ENCODE peak calls at places on chromosomes 12 and 14, in seven cellular contexts. C is A549, D is H1, G is HCT116, R is K562, E is GM12878, K is HepG2. U is an unnamed sample. For H3K4me1, the result is how much of the 10 kb centered on the place peaks cover.

GRCh38 chr12:46261658-46262057 is 7.2 kb downstream of the SLC38A1 start:
- DNase-seq in E (no peak), R (no peak), G (no peak), D (no peak), C (no peak), K (no peak), U (no peak)

GRCh38 chr12:117872521-117873169 is 96.1 kb downstream of the KSR2 start:
- DNase-seq in D (no peak), K (no peak), G (no peak), E (no peak), R (no peak), C (no peak), U (no peak)

GRCh38 chr14:58131386-58131785 is 20.6 kb downstream of the ARMH4 start:
- DNase-seq in D (no peak), R (peak), K (peak), G (no peak), C (no peak), E (no peak), U (no peak)

GRCh38 chr14:56490379-56490778 is 89.2 kb upstream of the TMEM260 start:
- DNase-seq in E (no peak), R (peak), K (peak), C (no peak), G (peak), D (no peak), U (peak)

GRCh38 chr12:9367828-9368227 is 159.6 kb upstream of the PZP start:
- DNase-seq in G (no peak), C (no peak), D (no peak), R (no peak), E (no peak), K (no peak), U (no peak)

GRCh38 chr14:34933301-34933700 is 49.5 kb upstream of the SRP54 start:
- DNase-seq in G (no peak), D (no peak), K (no peak), E (no peak), R (no peak), C (no peak), U (no peak)

GRCh38 chr12:65277994-65278575 is 398 bp upstream of the MSRB3 start:
- DNase-seq in E (no peak), K (no peak), G (no peak), C (no peak), R (no peak), D (no peak), U (no peak)

GRCh38 chr14:103123634-103124500 is 606 bp downstream of the TNFAIP2 start:
- DNase-seq in D (peak), C (no peak), K (no peak), R (peak), G (no peak), E (no peak), U (no peak)

GRCh38 chr14:76720382-76720813 is 40.9 kb upstream of the VASH1 start:
- DNase-seq in K (peak), R (peak), E (peak), D (no peak), C (no peak), G (no peak), U (peak)

GRCh38 chr14:76644875-76645518 is 116.3 kb upstream of the VASH1 start:
- DNase-seq in K (peak), R (peak), D (peak), E (no peak), C (peak), G (peak), U (peak)

GRCh38 chr12:66188584-66189475 is at the start of gene IRAK3:
- DNase-seq in K (no peak), E (no peak), C (no peak), G (no peak), D (peak), R (no peak), U (peak)

GRCh38 chr14:103155013-103155412 is 31.8 kb downstream of the TNFAIP2 start:
- DNase-seq in G (peak), C (peak), D (no peak), K (peak), E (no peak), R (no peak), U (peak)

GRCh38 chr12:1533205-1533601 is 61.2 kb downstream of the FBXL14 start:
- DNase-seq in D (no peak), K (no peak), E (peak), C (no peak), G (no peak), R (peak), U (peak)

GRCh38 chr12:110576504-110576903 is 6.6 kb downstream of the PPTC7 start:
- DNase-seq in K (no peak), C (no peak), G (no peak), R (no peak), D (no peak), E (no peak), U (no peak)

GRCh38 chr14:104105071-104105821 is 19.7 kb downstream of the ASPG start:
- DNase-seq in C (no peak), D (peak), E (no peak), G (no peak), R (no peak), K (no peak), U (no peak)

GRCh38 chr14:22112004-22112403 is 438.4 kb upstream of the OR4E1 start:
- DNase-seq in G (no peak), K (peak), R (peak), E (no peak), C (no peak), D (peak), U (peak)

GRCh38 chr14:31024042-31024480 is 1.4 kb upstream of the AP4S1 start:
- DNase-seq in C (no peak), G (no peak), D (no peak), K (peak), R (no peak), E (no peak), U (no peak)

GRCh38 chr12:19643635-19644034 is 204.3 kb downstream of the AEBP2 start:
- DNase-seq in R (peak), C (peak), K (peak), E (no peak), G (peak), D (no peak), U (peak)

GRCh38 chr12:82474798-82475184 is 116.5 kb downstream of the METTL25 start:
- DNase-seq in G (no peak), E (no peak), R (no peak), K (no peak), C (no peak), D (no peak), U (no peak)

GRCh38 chr12:99644629-99645028 is 2.9 kb upstream of the GARIN6 start:
- DNase-seq in R (no peak), D (no peak), C (no peak), K (no peak), G (no peak), E (no peak), U (no peak)

GRCh38 chr14:23933706-23934105 is 19.9 kb upstream of the DHRS4 start:
- DNase-seq in R (no peak), D (no peak), C (no peak), G (no peak), K (no peak), E (no peak), U (no peak)

GRCh38 chr14:91693342-91693741 is 38.5 kb downstream of the CATSPERB start:
- DNase-seq in G (no peak), D (no peak), C (no peak), R (no peak), E (no peak), K (peak), U (no peak)

GRCh38 chr12:3201741-3202500 is 124.7 kb downstream of the TSPAN9 start:
- DNase-seq in E (no peak), R (no peak), G (no peak), K (no peak), D (no peak), C (no peak), U (no peak)

GRCh38 chr12:75553865-75554555 is 42.6 kb upstream of the KRR1 start:
- DNase-seq in R (no peak), K (no peak), E (no peak), D (no peak), C (no peak), G (no peak), U (no peak)

GRCh38 chr12:65825323-65825572 is 965 bp downstream of the HMGA2 start:
- DNase-seq in G (no peak), D (no peak), R (no peak), K (no peak), C (no peak), E (no peak), U (no peak)

GRCh38 chr12:6399884-6400670 is 16.1 kb downstream of the LTBR start:
- DNase-seq in G (no peak), C (no peak), E (no peak), K (no peak), D (no peak), R (no peak), U (no peak)

GRCh38 chr14:29085546-29085945 is 319.0 kb downstream of the FOXG1 start:
- DNase-seq in G (no peak), R (peak), C (peak), E (no peak), K (peak), D (no peak), U (peak)

GRCh38 chr12:105860556-105861207 is 278.1 kb downstream of the NUAK1 start:
- DNase-seq in C (no peak), G (no peak), R (no peak), D (no peak), K (peak), E (no peak), U (no peak)

GRCh38 chr12:118164798-118165486 is 29.0 kb downstream of the PEBP1 start:
- DNase-seq in K (peak), E (no peak), D (no peak), C (peak), R (peak), G (peak), U (peak)

GRCh38 chr12:25690996-25691864 is 138.1 kb upstream of the LMNTD1 start:
- DNase-seq in D (no peak), E (no peak), K (no peak), C (no peak), R (peak), G (no peak), U (no peak)

GRCh38 chr14:70832536-70833305 is 23.4 kb upstream of the MAP3K9 start:
- DNase-seq in K (no peak), C (no peak), G (no peak), E (no peak), D (no peak), R (no peak), U (no peak)

GRCh38 chr12:56469007-56469930 is 891 bp downstream of the SPRYD4 start:
- DNase-seq in R (peak), C (peak), G (no peak), D (no peak), K (no peak), E (no peak), U (peak)

GRCh38 chr12:22255097-22255496 is 79.4 kb downstream of the ST8SIA1 start:
- DNase-seq in C (no peak), G (no peak), R (no peak), K (no peak), D (no peak), E (no peak), U (no peak)

GRCh38 chr12:66398931-66399625 is 96.8 kb downstream of the HELB start:
- DNase-seq in C (no peak), K (no peak), G (no peak), E (no peak), R (no peak), D (no peak), U (no peak)

GRCh38 chr14:66233571-66233970 is 252.6 kb upstream of the CCDC196 start:
- DNase-seq in D (no peak), C (no peak), R (no peak), E (no peak), G (no peak), K (no peak), U (peak)

GRCh38 chr12:38120438-38120837 is 196.1 kb upstream of the ALG10B start:
- DNase-seq in D (no peak), K (no peak), R (no peak), E (no peak), G (no peak), C (no peak), U (no peak)

GRCh38 chr12:49059063-49059384 is 1.6 kb downstream of the KMT2D start:
- DNase-seq in C (peak), E (no peak), R (no peak), D (no peak), G (no peak), K (no peak), U (peak)

GRCh38 chr12:49061157-49061650 is 610 bp upstream of the KMT2D start:
- DNase-seq in C (peak), R (no peak), G (no peak), K (no peak), D (no peak), E (no peak), U (no peak)

GRCh38 chr12:49060237-49061156 is at the start of gene KMT2D:
- DNase-seq in D (peak), C (peak), G (peak), E (peak), K (peak), R (peak), U (peak)

GRCh38 chr12:49058366-49059062 is 2.1 kb downstream of the KMT2D start:
- DNase-seq in C (no peak), R (no peak), E (no peak), D (no peak), G (no peak), K (no peak), U (peak)

DNA sequence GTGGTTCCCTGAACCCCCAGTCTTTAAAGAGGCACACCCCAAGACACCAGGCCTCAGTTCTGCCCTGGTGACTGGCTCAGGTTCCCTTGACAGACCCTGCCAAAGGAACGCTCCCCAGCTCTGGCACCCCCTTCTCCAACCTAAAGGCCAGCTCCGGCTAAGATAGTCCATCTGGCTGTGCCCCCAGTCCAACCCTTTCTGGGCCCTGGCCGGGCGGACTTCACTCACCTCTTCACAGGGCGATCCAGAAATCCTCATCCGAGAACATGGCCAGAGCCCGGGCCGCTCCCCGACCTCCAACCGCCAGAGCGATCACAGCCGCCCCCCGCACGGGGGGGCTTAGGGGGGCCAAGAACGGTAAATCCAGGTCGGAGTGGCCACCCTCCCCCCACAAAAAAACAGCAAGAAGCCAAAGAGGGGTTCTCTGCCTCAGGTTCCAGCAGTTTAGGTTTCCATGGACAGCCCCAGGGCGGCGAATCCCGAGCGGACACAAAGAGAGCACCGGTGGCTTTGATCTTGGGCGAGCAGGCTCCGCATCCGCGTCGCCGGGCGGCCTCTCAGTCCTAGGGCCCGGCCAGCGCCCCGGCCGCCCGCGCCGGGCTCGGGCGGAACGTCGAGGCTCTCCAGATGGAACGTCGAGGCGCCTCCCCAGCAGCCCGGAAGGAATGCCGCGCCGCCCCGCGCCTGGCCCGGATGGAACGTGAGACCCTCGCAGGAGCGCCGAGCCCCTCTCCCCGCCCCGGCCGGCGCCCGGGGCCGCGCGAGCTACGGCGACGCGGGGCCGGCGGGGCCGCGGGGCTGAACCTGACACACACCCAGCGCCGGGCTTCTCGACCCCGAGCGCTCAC is 985 bp downstream of the KMT2D start:
- DNase-seq in E (no peak), D (peak), R (peak), G (no peak), K (no peak), C (peak), U (no peak)
- H3K4me1 ChIP-seq in E (under half), D (under half), R (under half), G (under half), K (half or more), C (under half), U (under half)

GRCh38 chr14:81613341-81614045 is 79.8 kb upstream of the SEL1L start:
- DNase-seq in R (no peak), C (no peak), D (no peak), E (no peak), G (no peak), K (no peak), U (no peak)

DNA sequence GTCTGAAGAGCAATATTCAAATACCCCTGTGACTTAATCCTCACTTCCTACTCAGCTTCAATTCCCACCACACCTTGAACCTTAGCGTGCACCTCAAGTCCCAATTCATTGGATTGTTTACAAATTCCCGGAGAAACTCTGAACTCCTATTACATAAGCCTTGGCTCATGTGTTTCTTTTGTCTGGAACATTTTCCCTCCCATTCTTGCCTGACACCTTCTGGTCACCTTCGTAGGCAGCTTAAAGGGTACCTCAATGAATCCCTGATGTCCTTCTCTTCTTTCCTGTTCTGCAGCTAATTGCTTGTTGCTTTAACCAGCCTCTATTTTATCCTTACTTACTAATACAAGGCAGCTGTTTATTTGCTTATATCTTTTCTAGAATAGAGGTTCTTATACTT is 85.0 kb upstream of the SEL1L start:
- DNase-seq in K (no peak), R (no peak), E (no peak), C (no peak), G (no peak), D (no peak), U (no peak)
- TF ChIP-seq MAX in K (no peak), R (no peak), E (no peak), C (no peak), G (no peak), D (no peak), U (no peak)

DNA sequence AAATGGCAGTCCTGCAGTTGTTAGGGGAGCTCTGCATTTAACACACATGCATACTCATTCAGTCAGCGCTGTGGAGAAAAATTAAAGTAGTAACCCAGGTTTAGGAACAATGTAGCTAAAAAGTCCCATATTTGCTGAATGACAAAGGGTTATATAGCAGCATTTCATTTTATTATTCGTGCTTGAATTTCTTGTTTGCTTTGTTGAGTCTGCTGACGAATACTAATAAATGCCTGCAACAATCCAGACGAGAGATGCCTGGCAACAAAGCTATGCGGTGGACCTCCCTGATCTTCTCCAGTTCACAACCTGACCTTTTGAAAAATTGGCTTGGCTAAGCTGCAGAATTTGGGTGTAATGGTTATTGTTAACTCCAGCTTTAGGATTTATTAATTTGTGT is 59.9 kb downstream of the MIPOL1 start:
- DNase-seq in D (no peak), E (no peak), K (no peak), R (no peak), G (no peak), C (no peak), U (no peak)
- H3K4me1 ChIP-seq in D (under half), E (under half), K (under half), R (under half), G (under half), C (under half), U (under half)

GRCh38 chr14:99537399-99537798 is 56.2 kb downstream of the CCNK start:
- DNase-seq in D (no peak), R (no peak), E (no peak), K (no peak), C (peak), G (no peak), U (no peak)
- TF ChIP-seq MAX in D (no peak), R (no peak), E (no peak), K (no peak), C (no peak), G (no peak), U (peak)

GRCh38 chr12:11834104-11834812 is 184.8 kb downstream of the ETV6 start:
- DNase-seq in G (no peak), R (no peak), D (no peak), E (no peak), K (no peak), C (no peak), U (no peak)
- H3K4me1 ChIP-seq in G (under half), R (under half), D (under half), E (half or more), K (under half), C (under half), U (under half)